ENCODE peak calls at places on chromosome 13, in four cellular contexts. T, N, E and S are unnamed samples.

GRCh38 chr13:83666126-83666525 is 216.1 kb downstream of the SLITRK1 start:
- DNase-seq in T (no peak), N (no peak), E (no peak), S (no peak)

GRCh38 chr13:58025821-58026220 is 394.3 kb downstream of the PCDH17 start:
- DNase-seq in T (no peak), N (no peak), E (no peak), S (no peak)

GRCh38 chr13:101757446-101758039 is 305.1 kb downstream of the ITGBL1 start:
- DNase-seq in T (peak), N (no peak), E (no peak), S (peak)

GRCh38 chr13:24381539-24382265 is 72.3 kb downstream of the C1QTNF9 start:
- DNase-seq in T (no peak), N (peak), E (no peak), S (no peak)

GRCh38 chr13:39091586-39091985 is 53.3 kb downstream of the NHLRC3 start:
- DNase-seq in T (no peak), N (no peak), E (no peak), S (no peak)

GRCh38 chr13:59094149-59094548 is 1069.6 kb downstream of the DIAPH3 start:
- DNase-seq in T (no peak), N (no peak), E (no peak), S (no peak)

GRCh38 chr13:92589955-92590354 is 636.7 kb upstream of the GPC6 start:
- DNase-seq in T (no peak), N (no peak), E (no peak), S (no peak)

GRCh38 chr13:22252281-22252830 is 581.5 kb downstream of the FGF9 start:
- DNase-seq in T (no peak), N (no peak), E (no peak), S (no peak)

GRCh38 chr13:95956589-95957148 is 96.5 kb downstream of the UGGT2 start:
- DNase-seq in T (no peak), N (no peak), E (no peak), S (no peak)

GRCh38 chr13:40271931-40272775 is 394.3 kb downstream of the FOXO1 start:
- DNase-seq in T (no peak), N (peak), E (peak), S (no peak)

GRCh38 chr13:113040597-113041292 is 64.8 kb upstream of the F7 start:
- DNase-seq in T (no peak), N (no peak), E (no peak), S (no peak)

GRCh38 chr13:48904668-48905290 is 70.9 kb upstream of the FNDC3A start:
- DNase-seq in T (no peak), N (no peak), E (no peak), S (no peak)

GRCh38 chr13:24092108-24092507 is 68.4 kb upstream of the SPATA13 start:
- DNase-seq in T (no peak), N (no peak), E (no peak), S (no peak)